ENCODE peak calls at places on chromosomes 6 and 20, in five cellular contexts. One of them, this sample, is unnamed.

GRCh38 chr6:133547136-133547535 is 306.0 kb downstream of the EYA4 start:
- DNase-seq in uterus: no peak
- DNase-seq in left ventricle myocardium inferior: no peak
- DNase-seq in Peyer's patch: no peak
- DNase-seq in dorsolateral prefrontal cortex: no peak
- DNase-seq in this sample: no peak

GRCh38 chr20:47289989-47290388 is 66.5 kb downstream of the ZMYND8 start:
- DNase-seq in uterus: no peak
- DNase-seq in left ventricle myocardium inferior: no peak
- DNase-seq in Peyer's patch: no peak
- DNase-seq in dorsolateral prefrontal cortex: no peak
- DNase-seq in this sample: no peak

GRCh38 chr6:120211955-120212792 is 862.6 kb upstream of the MAN1A1 start:
- DNase-seq in uterus: no peak
- DNase-seq in left ventricle myocardium inferior: no peak
- DNase-seq in Peyer's patch: no peak
- DNase-seq in dorsolateral prefrontal cortex: no peak
- DNase-seq in this sample: no peak

GRCh38 chr20:16005612-16006493 is 567.4 kb downstream of the KIF16B start:
- DNase-seq in uterus: no peak
- DNase-seq in left ventricle myocardium inferior: no peak
- DNase-seq in Peyer's patch: no peak
- DNase-seq in dorsolateral prefrontal cortex: no peak
- DNase-seq in this sample: no peak

GRCh38 chr20:53642196-53643030 is 48.8 kb upstream of the ZNF217 start:
- DNase-seq in uterus: no peak
- DNase-seq in left ventricle myocardium inferior: no peak
- DNase-seq in Peyer's patch: peak; percentile 56
- DNase-seq in dorsolateral prefrontal cortex: no peak
- DNase-seq in this sample: no peak

GRCh38 chr20:38825901-38826625 is 20.6 kb downstream of the PPP1R16B start:
- DNase-seq in uterus: no peak
- DNase-seq in left ventricle myocardium inferior: no peak
- DNase-seq in Peyer's patch: no peak
- DNase-seq in dorsolateral prefrontal cortex: no peak
- DNase-seq in this sample: no peak

GRCh38 chr6:76701610-76702009 is 629.1 kb upstream of the IMPG1 start:
- DNase-seq in uterus: no peak
- DNase-seq in left ventricle myocardium inferior: no peak
- DNase-seq in Peyer's patch: no peak
- DNase-seq in dorsolateral prefrontal cortex: no peak
- DNase-seq in this sample: no peak

GRCh38 chr6:89934685-89935366 is 40.6 kb downstream of the GJA10 start:
- DNase-seq in uterus: no peak
- DNase-seq in left ventricle myocardium inferior: no peak
- DNase-seq in Peyer's patch: no peak
- DNase-seq in dorsolateral prefrontal cortex: no peak
- DNase-seq in this sample: no peak

GRCh38 chr6:4641461-4641860 is 134.7 kb upstream of the CDYL start:
- DNase-seq in uterus: no peak
- DNase-seq in left ventricle myocardium inferior: no peak
- DNase-seq in Peyer's patch: no peak
- DNase-seq in dorsolateral prefrontal cortex: no peak
- DNase-seq in this sample: no peak

GRCh38 chr6:140174509-140174908 is 800.1 kb upstream of the CITED2 start:
- DNase-seq in uterus: no peak
- DNase-seq in left ventricle myocardium inferior: no peak
- DNase-seq in Peyer's patch: no peak
- DNase-seq in dorsolateral prefrontal cortex: no peak
- DNase-seq in this sample: no peak

GRCh38 chr6:81606965-81607381 is 145.5 kb downstream of the TENT5A start:
- DNase-seq in uterus: no peak
- DNase-seq in left ventricle myocardium inferior: no peak
- DNase-seq in Peyer's patch: no peak
- DNase-seq in dorsolateral prefrontal cortex: no peak
- DNase-seq in this sample: no peak

GRCh38 chr6:29834564-29835436 is 7.2 kb downstream of the HLA-G start:
- DNase-seq in uterus: no peak
- DNase-seq in left ventricle myocardium inferior: no peak
- DNase-seq in Peyer's patch: peak; percentile 21
- DNase-seq in dorsolateral prefrontal cortex: no peak
- DNase-seq in this sample: peak; percentile 72

GRCh38 chr6:24581084-24581669 is 64.8 kb downstream of the KIAA0319 start:
- DNase-seq in uterus: peak; percentile 72
- DNase-seq in left ventricle myocardium inferior: peak; percentile 57
- DNase-seq in Peyer's patch: peak; percentile 78
- DNase-seq in dorsolateral prefrontal cortex: peak; percentile 57
- DNase-seq in this sample: peak; percentile 86

GRCh38 chr6:30821862-30822784 is 62.2 kb upstream of the DDR1 start:
- DNase-seq in uterus: no peak
- DNase-seq in left ventricle myocardium inferior: no peak
- DNase-seq in Peyer's patch: no peak
- DNase-seq in dorsolateral prefrontal cortex: no peak
- DNase-seq in this sample: no peak

GRCh38 chr6:446418-447366 is 55.1 kb downstream of the IRF4 start:
- DNase-seq in uterus: no peak
- DNase-seq in left ventricle myocardium inferior: no peak
- DNase-seq in Peyer's patch: peak; percentile 68
- DNase-seq in dorsolateral prefrontal cortex: no peak
- DNase-seq in this sample: peak; percentile 79

GRCh38 chr6:24673625-24674024 is 6.7 kb downstream of the ACOT13 start:
- DNase-seq in uterus: no peak
- DNase-seq in left ventricle myocardium inferior: no peak
- DNase-seq in Peyer's patch: no peak
- DNase-seq in dorsolateral prefrontal cortex: no peak
- DNase-seq in this sample: no peak

GRCh38 chr6:51489133-51489532 is 598.3 kb downstream of the PKHD1 start:
- DNase-seq in uterus: no peak
- DNase-seq in left ventricle myocardium inferior: no peak
- DNase-seq in Peyer's patch: no peak
- DNase-seq in dorsolateral prefrontal cortex: no peak
- DNase-seq in this sample: no peak
- H3K4me3 ChIP-seq in uterus: no peak overlapping the region
- H3K4me3 ChIP-seq in left ventricle myocardium inferior: no peak overlapping the region
- H3K4me3 ChIP-seq in Peyer's patch: no peak overlapping the region
- H3K4me3 ChIP-seq in dorsolateral prefrontal cortex: no peak overlapping the region
- H3K4me3 ChIP-seq in this sample: no peak overlapping the region

DNA sequence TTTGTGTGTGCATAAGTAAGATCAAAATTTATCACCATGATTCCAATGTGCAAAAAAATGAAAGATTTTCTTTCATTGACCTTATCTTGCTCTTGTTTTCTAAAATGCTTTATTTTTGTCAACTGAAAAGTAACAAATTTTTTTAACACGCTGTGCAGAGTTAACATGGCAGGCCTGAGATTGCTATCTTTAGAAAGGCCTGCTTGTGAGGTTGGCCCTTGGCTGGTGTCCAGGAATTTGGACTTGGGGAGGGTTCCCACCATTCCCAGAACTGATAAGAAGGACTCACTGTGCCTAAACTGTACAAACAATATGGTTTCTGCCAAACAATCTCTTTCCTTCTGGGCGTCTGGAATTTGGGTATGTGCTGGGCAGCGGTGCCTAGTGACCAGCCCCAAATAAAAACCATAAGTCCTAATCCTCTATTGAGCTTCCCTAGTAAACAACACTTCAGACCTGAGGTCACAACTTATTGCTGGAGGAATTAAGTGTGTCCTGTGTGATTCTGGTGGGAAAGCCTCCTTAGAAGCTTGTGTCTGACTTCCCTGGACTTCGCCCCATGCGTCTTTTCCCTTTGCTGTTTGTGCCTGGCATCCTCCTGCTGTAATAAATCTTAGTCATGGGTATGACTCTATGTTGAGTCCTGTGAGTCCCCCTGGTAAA is 19.8 kb upstream of the MYLIP start:
- DNase-seq in uterus: peak; percentile 47
- DNase-seq in left ventricle myocardium inferior: no peak
- DNase-seq in Peyer's patch: no peak
- DNase-seq in dorsolateral prefrontal cortex: no peak
- DNase-seq in this sample: no peak
- H3K27ac ChIP-seq in uterus: peak overlapping the region; percentile 62
- H3K27ac ChIP-seq in left ventricle myocardium inferior: peak overlapping the region; percentile 48
- H3K27ac ChIP-seq in Peyer's patch: no peak overlapping the region
- H3K27ac ChIP-seq in dorsolateral prefrontal cortex: no peak overlapping the region
- H3K27ac ChIP-seq in this sample: no peak overlapping the region

GRCh38 chr20:55415567-55416142 is 589.7 kb downstream of the CBLN4 start:
- DNase-seq in uterus: no peak
- DNase-seq in left ventricle myocardium inferior: no peak
- DNase-seq in Peyer's patch: no peak
- DNase-seq in dorsolateral prefrontal cortex: no peak
- DNase-seq in this sample: no peak

DNA sequence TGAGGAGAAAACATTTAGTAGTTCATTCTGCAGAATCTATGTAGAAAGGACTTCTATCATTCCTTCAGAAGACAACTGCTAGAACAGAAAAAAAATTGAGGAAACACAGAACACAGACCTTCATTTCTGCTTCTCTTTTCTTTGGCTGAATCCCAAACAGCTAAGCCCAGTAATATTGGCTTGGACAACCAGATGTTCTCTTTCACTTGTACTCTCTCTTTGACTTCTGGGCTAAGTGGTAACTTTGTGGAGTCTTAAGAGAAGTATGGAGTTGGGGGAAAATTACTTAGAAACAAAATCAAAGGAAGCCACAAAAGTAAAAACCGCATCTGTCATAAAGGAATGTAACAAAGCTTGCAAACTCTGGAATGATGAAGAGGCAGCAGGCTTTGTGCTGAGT is 587.5 kb downstream of the CBLN4 start:
- DNase-seq in uterus: no peak
- DNase-seq in left ventricle myocardium inferior: no peak
- DNase-seq in Peyer's patch: no peak
- DNase-seq in dorsolateral prefrontal cortex: no peak
- DNase-seq in this sample: no peak
- H3K4me3 ChIP-seq in uterus: no peak overlapping the region
- H3K4me3 ChIP-seq in left ventricle myocardium inferior: no peak overlapping the region
- H3K4me3 ChIP-seq in Peyer's patch: no peak overlapping the region
- H3K4me3 ChIP-seq in dorsolateral prefrontal cortex: no peak overlapping the region
- H3K4me3 ChIP-seq in this sample: no peak overlapping the region

GRCh38 chr6:167350322-167350721 is 25.4 kb downstream of the TTLL2 start:
- DNase-seq in uterus: no peak
- DNase-seq in left ventricle myocardium inferior: peak; percentile 19
- DNase-seq in Peyer's patch: no peak
- DNase-seq in dorsolateral prefrontal cortex: no peak
- DNase-seq in this sample: no peak
- H3K27ac ChIP-seq in uterus: peak overlapping the region; percentile 29
- H3K27ac ChIP-seq in left ventricle myocardium inferior: peak overlapping the region; percentile 75
- H3K27ac ChIP-seq in Peyer's patch: no peak overlapping the region
- H3K27ac ChIP-seq in dorsolateral prefrontal cortex: no peak overlapping the region
- H3K27ac ChIP-seq in this sample: no peak overlapping the region

GRCh38 chr6:158805698-158806373 is 13.3 kb downstream of the EZR start:
- DNase-seq in uterus: no peak
- DNase-seq in left ventricle myocardium inferior: no peak
- DNase-seq in Peyer's patch: peak; percentile 24
- DNase-seq in dorsolateral prefrontal cortex: no peak
- DNase-seq in this sample: no peak
- H3K4me3 ChIP-seq in uterus: no peak overlapping the region
- H3K4me3 ChIP-seq in left ventricle myocardium inferior: no peak overlapping the region
- H3K4me3 ChIP-seq in Peyer's patch: no peak overlapping the region
- H3K4me3 ChIP-seq in dorsolateral prefrontal cortex: no peak overlapping the region
- H3K4me3 ChIP-seq in this sample: no peak overlapping the region

GRCh38 chr6:47362857-47363461 is 53.3 kb upstream of the TNFRSF21 start:
- DNase-seq in uterus: no peak
- DNase-seq in left ventricle myocardium inferior: no peak
- DNase-seq in Peyer's patch: no peak
- DNase-seq in dorsolateral prefrontal cortex: no peak
- DNase-seq in this sample: no peak
- H3K27ac ChIP-seq in uterus: no peak overlapping the region
- H3K27ac ChIP-seq in left ventricle myocardium inferior: no peak overlapping the region
- H3K27ac ChIP-seq in Peyer's patch: no peak overlapping the region
- H3K27ac ChIP-seq in dorsolateral prefrontal cortex: no peak overlapping the region
- H3K27ac ChIP-seq in this sample: no peak overlapping the region

GRCh38 chr6:168289571-168289962 is 30.0 kb downstream of the DACT2 start:
- DNase-seq in uterus: no peak
- DNase-seq in left ventricle myocardium inferior: no peak
- DNase-seq in Peyer's patch: no peak
- DNase-seq in dorsolateral prefrontal cortex: no peak
- DNase-seq in this sample: no peak
- H3K4me3 ChIP-seq in uterus: no peak overlapping the region
- H3K4me3 ChIP-seq in left ventricle myocardium inferior: no peak overlapping the region
- H3K4me3 ChIP-seq in Peyer's patch: no peak overlapping the region
- H3K4me3 ChIP-seq in dorsolateral prefrontal cortex: no peak overlapping the region
- H3K4me3 ChIP-seq in this sample: no peak overlapping the region

GRCh38 chr6:116265081-116265829 is 11.4 kb upstream of the TSPYL4 start:
- DNase-seq in uterus: no peak
- DNase-seq in left ventricle myocardium inferior: peak; percentile 50
- DNase-seq in Peyer's patch: no peak
- DNase-seq in dorsolateral prefrontal cortex: no peak
- DNase-seq in this sample: no peak
- H3K27ac ChIP-seq in uterus: no peak overlapping the region
- H3K27ac ChIP-seq in left ventricle myocardium inferior: no peak overlapping the region
- H3K27ac ChIP-seq in Peyer's patch: no peak overlapping the region
- H3K27ac ChIP-seq in dorsolateral prefrontal cortex: no peak overlapping the region
- H3K27ac ChIP-seq in this sample: no peak overlapping the region